ENCODE peak calls at places on chromosomes 11 and 22, in eight cellular contexts. A, M, L, Z, T, B, H and V are unnamed samples.

GRCh38 chr22:22856885-22857606 is 30.6 kb upstream of the IGLL5 start:
- DNase-seq in Z (no peak), A (no peak), T (no peak), B (no peak), M (no peak), L (no peak), H (no peak), V (no peak)

GRCh38 chr11:111555255-111555654 is 14.7 kb downstream of the LAYN start:
- DNase-seq in L (no peak), T (no peak), Z (no peak), M (peak; percentile 95), A (no peak), H (no peak), B (no peak), V (no peak)

GRCh38 chr11:103085758-103086365 is 6.1 kb downstream of the DCUN1D5 start:
- DNase-seq in Z (no peak), B (no peak), L (no peak), H (no peak), A (no peak), M (no peak), T (no peak), V (no peak)

GRCh38 chr11:132943325-132943736 is 589.0 kb downstream of the OPCML start:
- DNase-seq in M (peak; percentile 8), T (no peak), L (no peak), Z (no peak), H (no peak), B (no peak), A (no peak), V (no peak)

GRCh38 chr11:131999084-131999483 is 628.7 kb downstream of the NTM start:
- DNase-seq in L (no peak), H (no peak), B (no peak), M (no peak), A (no peak), Z (no peak), T (no peak), V (no peak)

GRCh38 chr11:70933986-70934583 is 318.3 kb downstream of the SHANK2 start:
- DNase-seq in L (no peak), M (no peak), Z (no peak), B (no peak), A (no peak), H (no peak), T (no peak), V (no peak)

GRCh38 chr11:79081441-79082124 is 359.2 kb downstream of the TENM4 start:
- DNase-seq in T (no peak), Z (no peak), A (no peak), M (no peak), L (no peak), B (no peak), H (no peak), V (no peak)

GRCh38 chr22:23686416-23687024 is 4.3 kb upstream of the RGL4 start:
- DNase-seq in Z (no peak), H (peak; percentile 10), L (no peak), T (no peak), M (no peak), B (no peak), A (no peak), V (no peak)

GRCh38 chr22:34414467-34415440 is 494.5 kb upstream of the LARGE1 start:
- DNase-seq in T (peak; percentile 52), A (no peak), M (peak; percentile 73), Z (no peak), H (no peak), B (peak; percentile 47), L (no peak), V (peak; percentile 84)

GRCh38 chr11:18012314-18012905 is 437 bp downstream of the SERGEF start:
- DNase-seq in T (no peak), Z (peak; percentile 69), L (peak; percentile 4), B (peak; percentile 24), A (no peak), M (peak; percentile 30), H (peak; percentile 27), V (peak; percentile 45)

GRCh38 chr11:119427279-119427678 is 4.3 kb upstream of the THY1 start:
- DNase-seq in L (no peak), T (no peak), B (no peak), M (no peak), H (no peak), A (no peak), Z (no peak), V (no peak)

GRCh38 chr11:59119826-59120225 is 12.8 kb downstream of the FAM111B start:
- DNase-seq in B (no peak), T (no peak), L (no peak), A (no peak), Z (no peak), M (no peak), H (no peak), V (no peak)

GRCh38 chr22:30881361-30882180 is 87.0 kb downstream of the MORC2 start:
- DNase-seq in L (no peak), Z (peak; percentile 67), M (no peak), T (no peak), B (peak; percentile 42), A (no peak), H (peak; percentile 54), V (no peak)

GRCh38 chr11:34443136-34443535 is 4.4 kb downstream of the CAT start:
- DNase-seq in Z (no peak), B (no peak), T (no peak), L (no peak), A (no peak), H (no peak), M (no peak), V (no peak)

GRCh38 chr11:29530961-29531360 is 485.9 kb downstream of the KCNA4 start:
- DNase-seq in B (no peak), Z (no peak), A (no peak), L (no peak), M (no peak), T (no peak), H (no peak), V (no peak)

DNA sequence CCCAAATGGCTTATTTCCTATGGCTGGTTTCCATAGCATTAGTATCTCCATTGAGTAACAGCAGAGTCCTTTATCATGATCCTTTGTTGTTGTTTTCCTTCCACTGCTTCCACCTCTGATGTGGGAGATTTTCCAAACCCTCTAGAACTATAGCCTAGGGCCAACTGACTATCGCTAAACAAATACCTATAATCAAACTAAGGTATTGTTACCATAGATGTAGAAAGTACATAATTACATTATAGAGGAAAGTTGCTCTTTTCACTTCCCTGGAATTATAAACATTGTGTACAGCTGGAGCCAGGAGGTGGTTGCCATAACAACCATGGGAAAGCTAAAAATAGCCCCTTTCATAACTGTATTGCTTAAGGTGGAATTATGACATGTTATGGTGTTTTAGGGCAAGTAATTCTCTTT is 47.0 kb upstream of the ALKBH3 start:
- DNase-seq in T (no peak), Z (no peak), L (no peak), M (peak; percentile 46), A (peak; percentile 76), H (peak; percentile 34), B (peak; percentile 42), V (no peak)
- TF ChIP-seq CTCF in T (no peak), Z (no peak), L (no peak), M (no peak), A (no peak), H (no peak), B (no peak), V (no peak)

DNA sequence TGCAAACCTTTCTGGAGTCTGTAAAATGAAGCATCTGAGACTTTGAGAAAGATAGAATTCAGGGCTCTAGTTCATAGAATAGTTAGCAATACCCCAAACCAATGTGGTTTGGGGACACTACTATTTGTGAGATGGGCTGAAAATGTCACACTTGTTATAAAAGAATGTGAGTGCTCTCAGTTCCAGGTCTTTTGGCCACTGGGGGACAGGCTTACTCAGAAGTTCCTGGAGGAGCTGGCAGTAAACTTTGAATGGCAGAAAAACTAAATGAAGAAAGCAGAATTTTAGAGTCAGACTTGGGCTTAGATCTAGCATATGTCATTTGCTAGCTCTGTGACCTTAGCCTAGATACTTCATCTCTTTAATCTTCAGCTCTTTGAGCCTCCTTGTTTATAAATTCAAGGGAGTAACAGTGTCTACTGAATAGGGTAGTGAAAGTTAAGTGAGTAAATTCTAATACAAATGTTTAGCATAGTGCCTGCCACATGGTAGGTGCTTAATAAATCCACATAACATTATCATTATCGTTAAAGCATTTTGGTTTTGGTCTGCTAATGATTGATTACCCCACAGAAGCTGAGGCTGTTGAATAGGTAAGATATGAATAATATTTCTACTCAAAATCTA is 3.7 kb downstream of the LYVE1 start:
- DNase-seq in M (no peak), Z (no peak), A (no peak), H (no peak), L (no peak), T (no peak), B (no peak), V (no peak)
- TF ChIP-seq CTCF in M (peak; percentile 58), Z (peak; percentile 24), A (peak; percentile 36), H (no peak), L (peak; percentile 61), T (no peak), B (no peak), V (no peak)

GRCh38 chr11:86941871-86942208 is 13.4 kb downstream of the FZD4 start:
- DNase-seq in H (peak; percentile 48), L (no peak), M (no peak), T (no peak), B (no peak), A (no peak), Z (no peak), V (no peak)
- TF ChIP-seq CTCF in H (no peak), L (no peak), M (no peak), T (no peak), B (no peak), A (no peak), Z (no peak), V (no peak)

GRCh38 chr11:9201372-9202162 is 63.6 kb downstream of the DENND5A start:
- DNase-seq in H (no peak), Z (no peak), B (no peak), M (no peak), T (no peak), L (no peak), A (no peak), V (no peak)

GRCh38 chr11:9206496-9206895 is 58.7 kb downstream of the DENND5A start:
- DNase-seq in L (no peak), H (no peak), Z (no peak), T (no peak), M (no peak), A (peak; percentile 37), B (no peak), V (no peak)

GRCh38 chr11:9200471-9200870 is 64.7 kb downstream of the DENND5A start:
- DNase-seq in B (no peak), L (no peak), H (no peak), T (no peak), M (no peak), Z (no peak), A (no peak), V (no peak)

GRCh38 chr11:9205596-9205995 is 59.6 kb downstream of the DENND5A start:
- DNase-seq in A (no peak), T (no peak), M (no peak), H (no peak), B (no peak), Z (no peak), L (no peak), V (no peak)

DNA sequence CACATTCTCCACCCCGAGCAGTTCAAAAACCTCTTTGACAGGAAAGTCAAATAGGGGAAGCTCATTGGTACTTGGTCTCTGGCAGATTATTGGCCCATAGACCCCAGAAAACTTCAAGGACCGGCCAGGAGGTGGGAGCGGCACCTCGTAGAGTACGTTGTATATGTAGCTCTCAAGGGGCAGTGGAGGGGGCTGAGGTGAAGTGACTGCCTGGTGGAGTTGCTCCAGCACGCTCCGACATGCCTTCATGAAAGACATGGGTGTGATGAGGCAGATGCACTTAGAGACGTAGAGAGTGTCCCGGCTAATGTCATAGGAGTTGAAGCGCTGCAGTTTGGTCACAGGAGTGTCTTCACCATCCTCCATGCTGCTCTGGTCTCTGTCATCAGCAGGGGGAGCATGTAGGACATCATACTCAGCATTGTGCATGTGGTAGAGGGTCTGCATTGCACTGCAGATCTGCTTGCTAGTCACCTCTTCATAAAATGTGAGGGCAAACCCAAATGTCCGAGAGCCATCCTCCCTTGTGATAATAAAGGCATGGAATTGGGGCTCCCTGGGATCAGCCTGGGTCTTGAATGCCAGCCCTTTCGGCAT is 61.3 kb downstream of the DENND5A start:
- DNase-seq in H (no peak), A (no peak), M (no peak), Z (no peak), T (peak; percentile 13), B (no peak), L (no peak), V (no peak)
- TF ChIP-seq CTCF in H (no peak), A (peak; percentile 13), M (peak; percentile 23), Z (peak; percentile 41), T (no peak), B (no peak), L (no peak), V (no peak)